ENCODE peak calls at places on chromosome 7, in four cellular contexts. O, R, S and D are unnamed samples.

GRCh38 chr7:44636041-44636580 is 29.7 kb downstream of the OGDH start:
- DNase-seq in R (no peak), S (no peak), O (no peak), D (no peak)

GRCh38 chr7:50362712-50363282 is 58.3 kb downstream of the IKZF1 start:
- DNase-seq in O (no peak), S (no peak), R (no peak), D (no peak)

GRCh38 chr7:99843808-99844207 is 16.0 kb downstream of the CYP3A43 start:
- DNase-seq in O (no peak), S (no peak), R (no peak), D (peak; percentile 5)

GRCh38 chr7:80347173-80347572 is 164.7 kb downstream of the GNAT3 start:
- DNase-seq in R (no peak), O (no peak), S (no peak), D (no peak)

GRCh38 chr7:130875265-130875741 is 141.3 kb upstream of the KLF14 start:
- DNase-seq in O (no peak), R (peak; percentile 70), S (peak; percentile 40), D (no peak)

GRCh38 chr7:76057813-76058145 is 9.9 kb downstream of the MDH2 start:
- DNase-seq in S (no peak), R (no peak), O (no peak), D (no peak)

GRCh38 chr7:132547806-132548205 is 28.5 kb downstream of the PLXNA4 start:
- DNase-seq in O (no peak), S (no peak), R (no peak), D (no peak)

GRCh38 chr7:106065560-106066500 is 46.3 kb downstream of the SYPL1 start:
- DNase-seq in O (no peak), R (peak; percentile 84), S (no peak), D (no peak)

GRCh38 chr7:159118220-159118595 is 26.5 kb downstream of the VIPR2 start:
- DNase-seq in O (no peak), R (no peak), S (no peak), D (no peak)

GRCh38 chr7:41148521-41148951 is 554.4 kb downstream of the INHBA start:
- DNase-seq in O (peak; percentile 54), S (peak; percentile 35), R (no peak), D (no peak)

GRCh38 chr7:90763108-90763507 is 167.0 kb downstream of the CDK14 start:
- DNase-seq in O (no peak), S (no peak), R (no peak), D (no peak)

GRCh38 chr7:2420216-2420933 is 17.0 kb downstream of the CHST12 start:
- DNase-seq in O (no peak), S (no peak), R (no peak), D (no peak)

GRCh38 chr7:16668049-16668858 is 22.3 kb downstream of the BZW2 start:
- DNase-seq in R (no peak), O (peak; percentile 96), S (no peak), D (peak; percentile 96)

GRCh38 chr7:42247301-42247700 is 10.3 kb upstream of the GLI3 start:
- DNase-seq in O (no peak), R (no peak), S (no peak), D (peak; percentile 44)

GRCh38 chr7:137441451-137441850 is 97.9 kb upstream of the PTN start:
- DNase-seq in O (no peak), R (no peak), S (no peak), D (no peak)

DNA sequence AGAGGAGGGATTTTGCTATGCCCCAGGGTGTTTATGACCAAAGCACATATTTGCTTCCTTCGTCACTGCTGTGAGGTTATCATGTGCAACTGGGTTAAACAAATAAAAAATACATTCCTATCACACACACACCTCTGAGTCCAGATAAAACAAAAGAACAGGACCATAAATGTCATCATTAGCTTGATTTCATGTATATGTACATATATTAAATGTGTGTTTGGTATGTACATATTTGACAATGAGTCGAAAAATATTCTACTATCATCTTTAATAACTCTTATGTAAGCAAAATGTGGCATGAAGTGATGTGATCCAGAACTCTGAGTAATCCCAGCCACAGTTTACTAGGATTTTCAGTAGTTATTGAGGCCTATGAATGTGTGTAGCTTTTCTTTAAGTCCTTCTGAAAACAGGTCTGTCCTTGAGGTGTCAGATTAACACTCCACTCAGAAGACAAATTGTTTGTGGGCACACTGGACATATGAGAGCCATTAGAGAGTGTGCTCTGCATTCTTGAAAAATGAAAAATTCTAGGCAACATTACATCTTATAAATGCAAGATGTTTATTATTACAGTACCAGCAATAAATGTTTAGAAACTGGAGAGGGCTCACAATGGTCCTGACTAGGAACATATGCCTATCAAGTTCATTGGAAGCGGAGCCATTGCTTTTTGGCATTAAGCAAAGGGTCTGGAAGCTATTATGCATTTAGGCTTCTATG is 335.1 kb upstream of the SEMA3A start:
- DNase-seq in R (no peak), O (peak; percentile 87), S (peak; percentile 75), D (no peak)
- H3K27ac ChIP-seq in R (no peak overlapping the region), O (peak overlapping the region; percentile 61), S (peak overlapping the region; percentile 46), D (no peak overlapping the region)

GRCh38 chr7:98531717-98532116 is 85.4 kb upstream of the NPTX2 start:
- DNase-seq in R (no peak), S (no peak), O (no peak), D (no peak)
- TF ChIP-seq CTCF in R (no peak), S (no peak), O (no peak), D (peak; percentile 13)

DNA sequence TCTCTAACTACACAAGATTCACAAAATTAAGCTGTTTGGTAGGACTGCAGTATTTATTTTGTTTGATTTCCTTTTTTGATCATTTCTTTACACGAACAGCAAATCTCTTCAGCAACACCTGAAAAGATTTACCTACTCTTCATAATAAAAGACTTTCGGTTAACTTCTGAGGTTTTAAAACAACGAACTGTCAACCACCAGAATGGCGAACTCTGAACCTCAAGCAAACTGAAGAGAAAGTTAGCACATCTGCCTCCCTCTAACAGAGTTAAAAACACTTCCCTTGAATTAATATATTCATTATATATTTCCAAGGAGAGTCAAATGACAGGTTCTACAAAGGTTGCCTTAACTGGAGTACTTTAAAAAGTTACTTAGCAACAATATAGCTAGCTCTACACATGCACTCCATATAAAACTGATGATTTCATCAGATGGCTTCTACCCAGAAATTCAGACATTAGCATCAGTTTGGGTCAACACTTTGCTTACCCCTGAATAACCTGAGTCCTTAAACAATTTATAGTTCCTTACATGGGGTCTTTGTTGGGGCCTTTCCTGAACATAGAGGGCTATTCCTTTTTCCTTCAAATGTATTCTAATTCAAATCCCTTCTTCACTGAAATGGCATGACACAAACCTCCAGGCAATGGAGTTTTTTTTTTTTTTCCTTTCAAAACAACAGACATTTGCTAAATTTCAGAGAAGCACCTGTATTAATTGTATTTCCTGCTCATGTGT is 118.3 kb downstream of the SEM1 start:
- DNase-seq in O (no peak), S (no peak), R (no peak), D (no peak)
- H3K27ac ChIP-seq in O (no peak overlapping the region), S (no peak overlapping the region), R (no peak overlapping the region), D (no peak overlapping the region)

GRCh38 chr7:115707684-115708341 is 322.8 kb downstream of the TFEC start:
- DNase-seq in S (no peak), O (no peak), R (no peak), D (peak; percentile 80)

GRCh38 chr7:115709664-115710063 is 320.9 kb downstream of the TFEC start:
- DNase-seq in S (no peak), O (no peak), R (no peak), D (no peak)

GRCh38 chr7:115704884-115705283 is 325.7 kb downstream of the TFEC start:
- DNase-seq in S (no peak), R (no peak), O (no peak), D (no peak)

GRCh38 chr7:115707236-115707635 is 323.3 kb downstream of the TFEC start:
- DNase-seq in S (peak; percentile 8), O (no peak), R (peak; percentile 47), D (peak; percentile 42)
- TF ChIP-seq CTCF in S (no peak), O (peak; percentile 50), R (peak; percentile 46), D (peak; percentile 53)

DNA sequence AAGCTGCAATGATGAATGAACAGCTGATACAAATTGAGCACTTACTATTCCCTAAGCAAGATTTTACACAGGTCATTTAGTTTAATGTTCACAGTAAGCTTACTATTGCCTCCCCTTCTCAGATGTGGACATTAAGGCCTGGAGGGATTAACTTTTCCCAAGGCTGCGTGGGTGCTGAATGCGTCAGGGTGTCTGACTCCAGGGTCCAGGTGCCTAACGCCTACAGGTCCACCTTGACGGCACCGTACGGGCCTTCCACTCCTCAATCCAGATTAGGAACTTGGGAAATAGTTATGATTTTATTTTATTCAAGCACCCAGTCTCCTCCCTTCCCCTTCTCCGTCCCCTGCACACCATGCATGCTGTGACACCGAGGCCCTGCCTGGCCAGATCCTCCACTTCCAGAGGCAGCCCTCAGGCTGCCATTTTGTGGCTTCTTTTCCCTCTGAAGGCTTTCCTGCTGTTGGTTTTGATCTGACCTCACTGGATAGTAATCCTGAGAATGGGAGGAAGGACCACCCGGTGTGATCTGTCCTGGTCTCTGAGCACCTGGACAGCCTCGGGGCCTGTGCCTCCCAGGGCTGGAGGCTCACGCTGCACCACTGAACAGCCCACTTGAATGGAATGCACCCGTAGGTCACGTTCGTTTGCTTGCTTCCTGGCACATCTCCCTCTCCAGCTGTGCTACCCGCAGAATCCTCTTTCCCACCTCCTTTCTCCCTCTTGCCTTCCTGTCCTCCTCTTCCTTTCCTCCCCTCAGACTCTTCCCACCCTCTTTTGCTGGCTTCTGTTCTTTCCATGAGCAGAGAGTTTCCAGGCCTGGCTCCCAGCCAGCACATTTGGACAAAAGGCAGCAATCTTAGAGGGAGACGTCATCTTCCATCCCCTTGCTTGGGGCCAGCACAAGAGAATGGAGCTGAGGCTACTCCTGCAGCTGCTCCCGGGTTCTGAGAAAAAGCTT is 14.4 kb downstream of the DENND2A start:
- DNase-seq in S (peak; percentile 60), O (no peak), R (peak; percentile 68), D (peak; percentile 70)
- H3K27ac ChIP-seq in S (no peak overlapping the region), O (peak overlapping the region; percentile 48), R (peak overlapping the region; percentile 50), D (no peak overlapping the region)

GRCh38 chr7:119482209-119482608 is 790.8 kb upstream of the KCND2 start:
- DNase-seq in S (no peak), O (no peak), R (no peak), D (peak; percentile 51)
- TF ChIP-seq CTCF in S (no peak), O (peak; percentile 63), R (no peak), D (peak; percentile 49)

DNA sequence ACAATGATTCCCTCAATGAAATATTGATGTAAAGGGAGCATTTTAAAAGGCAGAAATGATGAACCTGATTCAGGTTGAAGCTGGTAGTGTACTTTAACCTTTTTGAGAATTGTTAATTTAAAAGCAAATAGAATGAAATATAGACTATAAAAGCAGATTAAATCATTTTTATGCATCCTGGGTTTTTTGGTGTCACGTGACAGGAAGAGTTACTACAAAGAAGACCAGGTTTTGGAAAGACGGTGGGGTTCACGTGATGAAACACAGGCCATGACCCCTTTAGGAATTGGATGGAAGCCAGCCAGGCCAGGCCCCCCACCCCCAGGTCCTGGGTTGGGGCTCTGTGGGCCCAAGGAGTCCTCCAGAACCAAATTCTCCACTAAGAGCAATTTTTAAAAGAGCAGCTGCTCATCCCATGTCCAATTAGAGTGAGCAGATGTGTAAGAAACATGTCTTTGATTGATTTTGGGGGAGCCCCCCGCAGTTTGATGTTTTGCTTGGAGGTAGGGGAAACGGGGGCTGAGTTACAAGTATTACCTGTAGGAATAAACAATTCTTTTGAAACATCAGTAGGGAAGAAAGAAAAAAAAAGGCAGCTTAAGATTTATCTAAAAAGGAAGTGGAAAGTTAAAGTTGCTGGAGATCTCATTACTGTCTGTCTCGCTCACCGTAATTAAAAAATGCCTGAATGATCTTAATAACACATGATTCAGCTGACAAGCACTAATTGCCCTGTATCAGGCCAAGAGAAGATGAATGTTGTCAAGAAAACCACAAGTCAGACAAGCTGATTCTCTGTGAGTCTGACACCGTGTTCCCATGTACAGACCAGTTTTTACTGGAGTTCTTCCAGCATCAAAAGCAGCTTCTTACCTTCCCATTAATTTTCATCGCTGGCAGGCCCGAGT is 63.4 kb downstream of the CUX1 start:
- DNase-seq in R (no peak), O (peak; percentile 30), S (peak; percentile 33), D (no peak)
- H3K27ac ChIP-seq in R (peak overlapping the region; percentile 80), O (peak overlapping the region; percentile 77), S (peak overlapping the region; percentile 70), D (peak overlapping the region; percentile 17)